ENCODE peak calls at places on chromosomes 3 and 15, in ten cellular contexts. Q is SW480; V is activated CD8-positive, alpha-beta memory T cell treated with anti-CD3 and anti-CD28 coated beads, Interleukin-2, amount 50 U/mL, for 48 hours; E is activated naive CD8-positive, alpha-beta T cell treated with anti-CD3 and anti-CD28 coated beads, Interleukin-2, amount 50 U/mL, for 16 hours; K is hepatic stellate cell; T is effector CD4-positive, alpha-beta T cell; H is central memory CD4-positive, alpha-beta T cell; G is fibroblast of mammary gland; U is activated T-cell treated with anti-CD3 and anti-CD28 coated beads for 24 hours; O is HFF-Myc. I is an unnamed sample.
A peak's percentile ranks its signal among the peaks of the same experiment; 100 is the strongest.

GRCh38 chr3:113128386-113129015 is 82.9 kb upstream of the BOC start:
- DNase-seq in Q (no peak), V (no peak), E (no peak), K (no peak), T (no peak), H (no peak), G (peak; percentile 58), U (no peak), O (no peak), I (no peak)

GRCh38 chr15:66403323-66403722 is 16.6 kb downstream of the MAP2K1 start:
- DNase-seq in Q (no peak), V (no peak), E (no peak), K (no peak), T (no peak), H (no peak), G (no peak), U (no peak), O (no peak), I (no peak)

GRCh38 chr3:31908391-31909097 is 72.5 kb downstream of the OSBPL10 start:
- DNase-seq in Q (no peak), V (no peak), E (no peak), K (no peak), T (no peak), H (no peak), G (peak; percentile 58), U (no peak), O (no peak), I (no peak)

GRCh38 chr3:154421067-154421466 is 8.9 kb downstream of the GPR149 start:
- DNase-seq in Q (no peak), V (no peak), E (no peak), K (no peak), T (no peak), H (no peak), G (peak; percentile 12), U (no peak), O (no peak), I (no peak)

GRCh38 chr3:27729325-27729724 is 7.2 kb upstream of the EOMES start:
- DNase-seq in Q (no peak), V (no peak), E (no peak), K (no peak), T (no peak), H (no peak), G (no peak), U (no peak), O (no peak), I (no peak)

GRCh38 chr3:179149239-179149887 is 1.2 kb downstream of the PIK3CA start:
- DNase-seq in Q (peak; percentile 59), V (no peak), E (no peak), K (peak; percentile 7), T (peak; percentile 44), H (peak; percentile 46), G (peak; percentile 36), U (peak; percentile 34), O (no peak), I (peak; percentile 16)

GRCh38 chr3:29430558-29430971 is 149.7 kb downstream of the RBMS3 start:
- DNase-seq in Q (no peak), V (no peak), E (no peak), K (peak; percentile 20), T (no peak), H (no peak), G (no peak), U (no peak), O (no peak), I (no peak)

GRCh38 chr3:186307594-186307993 is 54.4 kb downstream of the DGKG start:
- DNase-seq in Q (peak; percentile 34), V (no peak), E (no peak), K (no peak), T (no peak), H (no peak), G (peak; percentile 60), U (no peak), O (peak; percentile 42), I (no peak)

GRCh38 chr3:156356537-156357363 is 198.2 kb downstream of the SSR3 start:
- DNase-seq in Q (no peak), V (no peak), E (no peak), K (no peak), T (no peak), H (no peak), G (peak; percentile 28), U (no peak), O (no peak), I (no peak)

GRCh38 chr15:51497806-51498205 is 124.8 kb downstream of the DMXL2 start:
- DNase-seq in Q (no peak), V (no peak), E (no peak), K (no peak), T (no peak), H (no peak), G (peak; percentile 3), U (no peak), O (no peak), I (no peak)

I was measured in stimulated activated CD4-positive, alpha-beta T cell treated with anti-CD3 and anti-CD28 coated beads, Interleukin-12 subunit alpha, Interleukin-12 subunit beta, amount 100 ng/mL, for 4 hours.